ENCODE peak calls at places on chromosomes 13 and 19, in nine cellular contexts. H is stimulated activated CD8-positive, alpha-beta memory T cell treated with anti-CD3 and anti-CD28 coated beads, Interleukin-15, amount 100 ng/mL, for 4 hours; E is colonic mucosa; Z is tibial nerve; B is RPMI7951; N is endodermal cell; X is activated CD4-positive, alpha-beta T cell treated with anti-CD3 and anti-CD28 coated beads, Interleukin-2, amount 50 U/mL, for 48 hours; O is activated T-helper 9 cell treated with anti-CD3 and anti-CD28 coated beads, Interleukin-2, amount 50 U/mL, for 16 hours; K is bronchial epithelial cell. I is an unnamed sample.

GRCh38 chr13:49097374-49097773 is 121.7 kb downstream of the FNDC3A start:
- DNase-seq in K (peak), X (no peak), Z (no peak), N (no peak), H (no peak), E (no peak), O (no peak), B (peak), I (no peak)

GRCh38 chr13:44219808-44220544 is 153.6 kb upstream of the SERP2 start:
- DNase-seq in O (no peak), B (no peak), X (no peak), Z (no peak), N (no peak), E (no peak), H (no peak), K (peak), I (no peak)

GRCh38 chr19:12796146-12797071 is 5.1 kb downstream of the JUNB start:
- DNase-seq in B (peak), H (no peak), K (peak), Z (no peak), O (peak), N (peak), X (peak), E (peak), I (peak)

GRCh38 chr13:25906211-25906661 is 145.6 kb downstream of the SHISA2 start:
- DNase-seq in Z (no peak), N (no peak), X (no peak), K (no peak), B (no peak), E (no peak), H (no peak), O (no peak), I (no peak)

GRCh38 chr19:50562329-50562728 is 5.9 kb downstream of the LRRC4B start:
- DNase-seq in E (no peak), Z (no peak), O (no peak), K (no peak), X (no peak), B (no peak), N (peak), H (no peak), I (no peak)

GRCh38 chr19:5191091-5191490 is 149.5 kb downstream of the PTPRS start:
- DNase-seq in H (no peak), K (no peak), Z (no peak), O (no peak), B (peak), X (no peak), E (no peak), N (no peak), I (no peak)

GRCh38 chr13:41053384-41053826 is 7.9 kb upstream of the WBP4 start:
- DNase-seq in O (no peak), E (peak), N (no peak), Z (no peak), K (peak), X (no peak), B (no peak), H (no peak), I (no peak)

GRCh38 chr13:66534561-66534960 is 695.6 kb downstream of the PCDH9 start:
- DNase-seq in E (no peak), K (peak), N (no peak), B (no peak), O (no peak), Z (no peak), H (no peak), X (no peak), I (no peak)

GRCh38 chr19:8640402-8641004 is 10.1 kb downstream of the NFILZ start:
- DNase-seq in X (no peak), E (no peak), Z (no peak), K (no peak), N (no peak), B (no peak), O (no peak), H (no peak), I (no peak)

GRCh38 chr19:6678690-6679109 is 8.7 kb upstream of the TNFSF14 start:
- DNase-seq in X (peak), Z (no peak), K (peak), O (peak), H (peak), B (no peak), N (no peak), E (no peak), I (peak)

I was measured in activated naive CD8-positive, alpha-beta T cell treated with anti-CD3 and anti-CD28 coated beads for 36 hours.